ENCODE peak calls at places on chromosomes 11 and 22, in ten cellular contexts. One of them, this sample, is unnamed.

GRCh38 chr22:50045211-50046018 is 12.7 kb downstream of the TTLL8 start:
- DNase-seq in neural crest cell: no peak
- DNase-seq in substantia nigra: no peak
- DNase-seq in activated CD4-positive, alpha-beta T cell treated with anti-CD3 and anti-CD28 coated beads, Interleukin-2, amount 50 U/mL, for 1 hour: no peak
- DNase-seq in NCI-H526: no peak
- DNase-seq in skeletal muscle cell: no peak
- DNase-seq in Caki2: no peak
- DNase-seq in fibroblast of lung: no peak
- DNase-seq in GM03348: peak
- DNase-seq in GM04504: no peak
- DNase-seq in this sample: no peak

GRCh38 chr11:3738241-3738640 is 59.1 kb downstream of the NUP98 start:
- DNase-seq in skeletal muscle cell: no peak
- DNase-seq in Caki2: no peak
- DNase-seq in neural crest cell: no peak
- DNase-seq in NCI-H526: no peak
- DNase-seq in GM04504: peak
- DNase-seq in fibroblast of lung: peak
- DNase-seq in activated CD4-positive, alpha-beta T cell treated with anti-CD3 and anti-CD28 coated beads, Interleukin-2, amount 50 U/mL, for 1 hour: no peak
- DNase-seq in GM03348: peak
- DNase-seq in substantia nigra: no peak
- DNase-seq in this sample: peak

GRCh38 chr22:44309137-44309536 is 3.6 kb downstream of the SHISAL1 start:
- DNase-seq in neural crest cell: no peak
- DNase-seq in fibroblast of lung: peak
- DNase-seq in skeletal muscle cell: peak
- DNase-seq in Caki2: peak
- DNase-seq in NCI-H526: no peak
- DNase-seq in GM03348: peak
- DNase-seq in GM04504: peak
- DNase-seq in activated CD4-positive, alpha-beta T cell treated with anti-CD3 and anti-CD28 coated beads, Interleukin-2, amount 50 U/mL, for 1 hour: no peak
- DNase-seq in substantia nigra: no peak
- DNase-seq in this sample: peak

GRCh38 chr22:49026476-49027121 is 801.1 kb downstream of the BRD1 start:
- DNase-seq in GM03348: no peak
- DNase-seq in skeletal muscle cell: no peak
- DNase-seq in GM04504: no peak
- DNase-seq in activated CD4-positive, alpha-beta T cell treated with anti-CD3 and anti-CD28 coated beads, Interleukin-2, amount 50 U/mL, for 1 hour: no peak
- DNase-seq in fibroblast of lung: no peak
- DNase-seq in substantia nigra: no peak
- DNase-seq in Caki2: no peak
- DNase-seq in NCI-H526: no peak
- DNase-seq in neural crest cell: no peak
- DNase-seq in this sample: no peak

GRCh38 chr11:118791961-118792578 is 1.1 kb upstream of the DDX6 start:
- DNase-seq in NCI-H526: no peak
- DNase-seq in activated CD4-positive, alpha-beta T cell treated with anti-CD3 and anti-CD28 coated beads, Interleukin-2, amount 50 U/mL, for 1 hour: peak
- DNase-seq in GM04504: no peak
- DNase-seq in neural crest cell: no peak
- DNase-seq in fibroblast of lung: no peak
- DNase-seq in GM03348: peak
- DNase-seq in skeletal muscle cell: no peak
- DNase-seq in Caki2: no peak
- DNase-seq in substantia nigra: no peak
- DNase-seq in this sample: peak

GRCh38 chr11:132858203-132858602 is 674.1 kb downstream of the OPCML start:
- DNase-seq in GM04504: no peak
- DNase-seq in Caki2: peak
- DNase-seq in substantia nigra: no peak
- DNase-seq in neural crest cell: peak
- DNase-seq in activated CD4-positive, alpha-beta T cell treated with anti-CD3 and anti-CD28 coated beads, Interleukin-2, amount 50 U/mL, for 1 hour: no peak
- DNase-seq in GM03348: peak
- DNase-seq in skeletal muscle cell: peak
- DNase-seq in NCI-H526: no peak
- DNase-seq in fibroblast of lung: peak
- DNase-seq in this sample: peak

GRCh38 chr11:83278351-83278750 is 7.8 kb downstream of the CCDC90B start:
- DNase-seq in GM03348: peak
- DNase-seq in skeletal muscle cell: no peak
- DNase-seq in Caki2: no peak
- DNase-seq in neural crest cell: no peak
- DNase-seq in NCI-H526: no peak
- DNase-seq in fibroblast of lung: no peak
- DNase-seq in GM04504: no peak
- DNase-seq in activated CD4-positive, alpha-beta T cell treated with anti-CD3 and anti-CD28 coated beads, Interleukin-2, amount 50 U/mL, for 1 hour: no peak
- DNase-seq in substantia nigra: no peak
- DNase-seq in this sample: peak

GRCh38 chr22:28819253-28820096 is 19.1 kb upstream of the XBP1 start:
- DNase-seq in GM03348: no peak
- DNase-seq in substantia nigra: no peak
- DNase-seq in Caki2: no peak
- DNase-seq in NCI-H526: no peak
- DNase-seq in activated CD4-positive, alpha-beta T cell treated with anti-CD3 and anti-CD28 coated beads, Interleukin-2, amount 50 U/mL, for 1 hour: no peak
- DNase-seq in neural crest cell: no peak
- DNase-seq in GM04504: no peak
- DNase-seq in skeletal muscle cell: no peak
- DNase-seq in fibroblast of lung: no peak
- DNase-seq in this sample: no peak

GRCh38 chr22:20432244-20432686 is 5.4 kb downstream of the SCARF2 start:
- DNase-seq in Caki2: no peak
- DNase-seq in GM04504: no peak
- DNase-seq in neural crest cell: no peak
- DNase-seq in substantia nigra: no peak
- DNase-seq in fibroblast of lung: no peak
- DNase-seq in activated CD4-positive, alpha-beta T cell treated with anti-CD3 and anti-CD28 coated beads, Interleukin-2, amount 50 U/mL, for 1 hour: no peak
- DNase-seq in NCI-H526: no peak
- DNase-seq in skeletal muscle cell: no peak
- DNase-seq in GM03348: no peak
- DNase-seq in this sample: no peak

GRCh38 chr11:2931771-2932738 is 2.8 kb upstream of the PHLDA2 start:
- DNase-seq in activated CD4-positive, alpha-beta T cell treated with anti-CD3 and anti-CD28 coated beads, Interleukin-2, amount 50 U/mL, for 1 hour: no peak
- DNase-seq in fibroblast of lung: no peak
- DNase-seq in skeletal muscle cell: no peak
- DNase-seq in Caki2: no peak
- DNase-seq in GM03348: no peak
- DNase-seq in GM04504: no peak
- DNase-seq in neural crest cell: no peak
- DNase-seq in substantia nigra: no peak
- DNase-seq in NCI-H526: no peak
- DNase-seq in this sample: no peak

GRCh38 chr22:31544481-31545480 is 48.4 kb downstream of the SFI1 start:
- DNase-seq in Caki2: peak
- DNase-seq in skeletal muscle cell: no peak
- DNase-seq in substantia nigra: no peak
- DNase-seq in GM04504: no peak
- DNase-seq in activated CD4-positive, alpha-beta T cell treated with anti-CD3 and anti-CD28 coated beads, Interleukin-2, amount 50 U/mL, for 1 hour: no peak
- DNase-seq in neural crest cell: no peak
- DNase-seq in GM03348: no peak
- DNase-seq in fibroblast of lung: no peak
- DNase-seq in NCI-H526: no peak
- DNase-seq in this sample: no peak

GRCh38 chr11:70498976-70499801 is 100.9 kb downstream of the CTTN start:
- DNase-seq in activated CD4-positive, alpha-beta T cell treated with anti-CD3 and anti-CD28 coated beads, Interleukin-2, amount 50 U/mL, for 1 hour: no peak
- DNase-seq in skeletal muscle cell: no peak
- DNase-seq in substantia nigra: no peak
- DNase-seq in fibroblast of lung: no peak
- DNase-seq in Caki2: no peak
- DNase-seq in GM03348: no peak
- DNase-seq in NCI-H526: no peak
- DNase-seq in neural crest cell: no peak
- DNase-seq in GM04504: no peak
- DNase-seq in this sample: no peak

This sample was measured in choroid plexus epithelial cell.